ENCODE peak calls at places on chromosomes 16 and 17, in eight cellular contexts. J is heart left ventricle, I is heart right ventricle, X is fibroblast of the aortic adventitia, G is endodermal cell, S is nephron progenitor cell, N is IMR-90, E is A549. T is an unnamed sample.
A peak's percentile ranks its signal among the peaks of the same experiment; 100 is the strongest.

GRCh38 chr17:3959295-3959899 is 4.8 kb downstream of the ATP2A3 start:
- DNase-seq in J (no peak), I (no peak), X (peak; percentile 34), G (peak; percentile 64), S (no peak), N (peak; percentile 83), E (peak; percentile 76), T (no peak)

GRCh38 chr17:34378664-34379101 is 15.7 kb upstream of the CCL1 start:
- DNase-seq in J (peak; percentile 44), I (no peak), X (peak; percentile 30), G (peak; percentile 36), S (no peak), N (no peak), E (no peak), T (peak; percentile 72)

GRCh38 chr17:32899240-32900013 is 22.5 kb upstream of the MYO1D start:
- DNase-seq in J (no peak), I (no peak), X (no peak), G (no peak), S (no peak), N (no peak), E (no peak), T (no peak)

GRCh38 chr17:74513987-74514631 is 17.2 kb downstream of the CD300LB start:
- DNase-seq in J (no peak), I (no peak), X (peak; percentile 34), G (peak; percentile 88), S (no peak), N (peak; percentile 31), E (peak; percentile 87), T (no peak)

GRCh38 chr16:4888428-4889135 is 41.3 kb downstream of the UBN1 start:
- DNase-seq in J (no peak), I (no peak), X (no peak), G (no peak), S (no peak), N (no peak), E (no peak), T (no peak)

GRCh38 chr17:19336938-19337711 is 25.4 kb downstream of the B9D1 start:
- DNase-seq in J (peak; percentile 57), I (no peak), X (no peak), G (peak; percentile 91), S (no peak), N (no peak), E (peak; percentile 39), T (no peak)

GRCh38 chr17:49969134-49969759 is at the start of gene DLX4:
- DNase-seq in J (no peak), I (no peak), X (no peak), G (peak; percentile 85), S (peak; percentile 37), N (no peak), E (no peak), T (peak; percentile 74)

GRCh38 chr16:59044616-59045015 is 310.5 kb upstream of the GOT2 start:
- DNase-seq in J (no peak), I (no peak), X (no peak), G (no peak), S (no peak), N (no peak), E (no peak), T (no peak)

GRCh38 chr16:4358831-4359561 is 7.9 kb upstream of the PAM16 start:
- DNase-seq in J (peak; percentile 72), I (peak; percentile 58), X (peak; percentile 41), G (peak; percentile 95), S (peak; percentile 91), N (no peak), E (peak; percentile 58), T (peak; percentile 80)

GRCh38 chr16:74747716-74748041 is 26.9 kb downstream of the FA2H start:
- DNase-seq in J (no peak), I (no peak), X (no peak), G (no peak), S (no peak), N (no peak), E (no peak), T (no peak)

GRCh38 chr17:36849871-36850348 is 87.4 kb upstream of the LHX1 start:
- DNase-seq in J (no peak), I (no peak), X (peak; percentile 63), G (peak; percentile 91), S (no peak), N (peak; percentile 63), E (peak; percentile 43), T (peak; percentile 45)

GRCh38 chr17:81067331-81067730 is 32.4 kb downstream of the BAIAP2 start:
- DNase-seq in J (no peak), I (no peak), X (no peak), G (no peak), S (no peak), N (no peak), E (no peak), T (no peak)

DNA sequence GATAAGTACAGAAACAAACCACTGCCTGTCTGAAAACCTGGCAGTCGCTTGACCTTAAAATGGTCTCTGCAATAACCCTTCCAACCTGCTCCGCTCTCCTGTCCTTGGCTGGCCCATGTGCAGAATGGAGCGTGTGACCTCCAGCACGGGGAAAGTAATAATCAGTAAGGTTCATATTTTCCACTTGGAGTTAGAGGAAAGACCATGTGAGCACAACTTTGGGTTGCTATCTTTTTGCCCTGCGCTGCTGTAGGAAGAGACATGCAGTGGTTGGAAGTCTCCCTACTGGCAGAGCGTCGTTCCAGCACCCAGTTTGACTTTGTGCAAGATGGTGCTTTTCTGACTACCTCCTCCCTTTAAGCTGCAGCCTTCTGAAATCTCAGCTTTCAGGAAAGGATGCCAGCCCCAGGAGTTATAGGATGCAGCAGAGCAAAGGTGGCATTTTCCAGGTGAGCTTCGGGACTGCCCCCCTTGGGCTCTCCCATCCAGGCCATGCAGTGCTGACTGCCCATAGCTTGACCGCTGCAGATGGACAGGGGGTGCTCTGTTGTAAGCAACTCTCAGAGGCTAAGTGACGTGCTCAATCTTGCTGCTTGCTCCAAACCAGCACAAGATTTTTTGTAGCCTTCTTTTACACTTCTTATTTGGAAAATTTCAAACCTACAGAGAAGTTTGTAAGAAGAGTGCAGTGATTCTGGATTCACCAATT is 110.7 kb upstream of the NOL11 start:
- DNase-seq in J (peak; percentile 55), I (peak; percentile 22), X (no peak), G (no peak), S (no peak), N (no peak), E (no peak), T (no peak)
- TF ChIP-seq CTCF in J (peak; percentile 21), I (no peak), X (no peak), G (peak; percentile 30), S (no peak), N (no peak), E (no peak), T (no peak)

GRCh38 chr17:17053446-17054379 is 11.5 kb downstream of the MPRIP start:
- DNase-seq in J (no peak), I (no peak), X (no peak), G (peak; percentile 34), S (no peak), N (no peak), E (no peak), T (no peak)

GRCh38 chr17:17056167-17056562 is 13.9 kb downstream of the MPRIP start:
- DNase-seq in J (peak; percentile 23), I (no peak), X (no peak), G (no peak), S (no peak), N (no peak), E (no peak), T (no peak)

GRCh38 chr17:17054636-17055035 is 12.4 kb downstream of the MPRIP start:
- DNase-seq in J (no peak), I (no peak), X (no peak), G (no peak), S (no peak), N (no peak), E (no peak), T (no peak)

GRCh38 chr17:17057057-17057551 is 14.8 kb downstream of the MPRIP start:
- DNase-seq in J (peak; percentile 26), I (no peak), X (no peak), G (peak; percentile 43), S (no peak), N (no peak), E (no peak), T (no peak)

DNA sequence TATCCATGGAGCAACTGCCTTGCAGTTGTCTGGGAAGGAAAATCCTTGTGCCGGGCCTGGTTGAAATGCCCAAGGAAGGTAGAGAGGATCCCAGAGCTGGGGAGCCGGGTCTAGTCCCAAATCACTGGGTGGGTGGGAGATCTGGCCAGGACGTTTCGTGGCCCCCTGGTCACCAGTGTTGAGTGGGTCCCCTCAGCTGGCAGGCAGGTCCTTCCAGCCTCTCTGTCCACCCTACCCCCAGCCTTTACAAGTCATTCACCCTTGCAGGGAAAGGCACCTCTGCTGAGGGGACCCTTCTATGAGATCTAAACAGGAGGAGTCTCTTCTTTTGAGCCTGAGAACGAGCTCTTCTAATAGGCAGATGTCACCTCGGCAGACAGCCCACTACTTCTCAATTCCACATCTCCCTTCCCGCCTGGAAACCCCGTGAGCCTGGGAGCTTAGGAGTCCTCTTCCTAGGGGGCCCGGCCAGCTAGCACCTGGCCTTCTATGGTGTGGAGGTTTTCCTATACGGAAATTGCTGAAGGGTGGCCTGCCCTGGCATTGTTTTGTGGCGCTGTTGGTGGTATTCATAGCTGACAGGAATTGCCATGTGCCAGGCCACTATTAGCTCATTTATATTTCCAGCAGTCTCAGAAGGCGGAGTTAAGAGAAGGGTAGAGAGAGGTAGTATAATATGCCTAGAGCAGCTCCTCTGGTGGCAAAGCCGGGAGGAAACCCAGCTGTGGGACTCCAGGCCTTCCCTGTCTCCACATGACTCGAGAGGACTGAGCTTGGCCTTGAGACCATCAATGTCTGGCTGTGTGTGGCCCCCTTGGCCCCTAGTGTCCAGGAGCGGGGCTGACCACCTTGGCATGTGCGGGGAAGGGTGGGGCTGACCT is 13.3 kb downstream of the MPRIP start:
- DNase-seq in J (no peak), I (peak; percentile 55), X (no peak), G (peak; percentile 69), S (no peak), N (no peak), E (peak; percentile 52), T (no peak)
- TF ChIP-seq CTCF in J (peak; percentile 33), I (peak; percentile 37), X (no peak), G (peak; percentile 18), S (no peak), N (no peak), E (no peak), T (no peak)

DNA sequence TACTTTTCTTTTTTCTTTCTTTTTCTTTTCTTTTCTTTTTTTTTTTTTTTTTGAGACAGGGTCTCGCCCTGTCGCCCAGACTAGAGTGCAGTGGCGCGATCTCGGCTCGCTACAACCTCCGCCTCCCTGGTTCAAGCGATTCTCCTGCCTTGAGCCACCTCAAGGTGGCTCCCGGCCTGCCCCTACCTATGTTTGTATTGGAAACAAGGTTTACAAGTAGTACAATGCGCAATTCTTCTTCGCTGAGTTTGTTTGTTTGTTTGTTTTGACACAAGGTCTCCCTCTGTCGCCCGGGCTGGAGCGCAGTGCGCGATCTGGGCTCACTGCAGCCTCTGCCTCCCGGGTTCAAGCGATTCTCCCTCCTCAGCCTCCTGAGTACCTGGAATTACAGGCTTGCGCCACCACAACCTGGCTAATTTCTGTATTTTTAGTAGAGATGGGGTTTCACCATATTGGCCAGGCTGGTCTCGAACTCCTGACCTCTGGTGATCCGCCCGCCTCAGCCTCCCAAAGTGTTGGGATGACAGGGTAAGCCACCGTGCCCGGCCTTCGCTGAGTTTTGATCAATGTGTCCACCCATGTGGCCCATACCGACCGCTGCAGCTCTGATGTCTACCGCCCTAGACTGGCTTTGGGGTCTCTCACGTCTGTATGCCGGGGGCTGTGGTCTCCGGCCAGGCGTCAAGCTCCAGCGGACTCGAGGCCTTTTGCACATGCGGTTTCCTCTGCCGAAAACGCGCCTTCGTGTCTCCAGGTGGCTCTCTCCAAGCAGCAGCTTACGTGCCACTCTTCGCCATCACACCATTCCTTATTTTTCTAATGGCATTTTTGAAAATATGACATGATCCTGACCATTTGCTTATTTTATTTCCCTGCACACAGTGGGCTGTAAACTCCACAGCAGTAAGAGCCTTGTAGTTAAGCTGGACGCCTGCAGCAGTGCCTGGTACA is 1.1 kb upstream of the YBX2 start:
- DNase-seq in J (no peak), I (no peak), X (no peak), G (peak; percentile 77), S (no peak), N (no peak), E (no peak), T (peak; percentile 32)
- TF ChIP-seq CTCF in J (no peak), I (no peak), X (no peak), G (peak; percentile 49), S (no peak), N (no peak), E (no peak), T (no peak)

GRCh38 chr16:30041841-30042240 is 10.8 kb upstream of the TLCD3B start:
- DNase-seq in J (no peak), I (no peak), X (peak; percentile 72), G (no peak), S (no peak), N (peak; percentile 46), E (no peak), T (no peak)
- TF ChIP-seq CTCF in J (peak; percentile 48), I (peak; percentile 62), X (peak; percentile 31), G (peak; percentile 72), S (peak; percentile 41), N (peak; percentile 61), E (peak; percentile 72), T (peak; percentile 2)

T was measured in GM13977.